ENCODE peak calls at places on chromosomes 16 and 17, in seven cellular contexts. D, U, Q, V, W, M and O are unnamed samples. For H3K9me2, the result is how much of the 10 kb centered on the place peaks cover.

GRCh38 chr17:82491533-82491932 is 28.0 kb upstream of the FOXK2 start:
- DNase-seq in D (no peak), U (no peak), Q (no peak), V (no peak), W (no peak), M (no peak), O (no peak)

GRCh38 chr17:68954146-68954971 is 833 bp downstream of the ABCA8 start:
- DNase-seq in D (no peak), U (no peak), Q (no peak), V (no peak), W (peak), M (peak), O (no peak)

GRCh38 chr17:79835953-79836951 is 3.0 kb downstream of the CBX4 start:
- DNase-seq in D (peak), U (peak), Q (peak), V (no peak), W (peak), M (no peak), O (peak)

GRCh38 chr17:78557598-78558039 is 19.6 kb downstream of the DNAH17 start:
- DNase-seq in D (no peak), U (no peak), Q (no peak), V (no peak), W (peak), M (peak), O (no peak)

GRCh38 chr17:8326591-8327583 is 12.8 kb upstream of the ODF4 start:
- DNase-seq in D (no peak), U (peak), Q (no peak), V (no peak), W (no peak), M (peak), O (peak)

GRCh38 chr16:31421587-31421986 is 6.6 kb downstream of the COX6A2 start:
- DNase-seq in D (no peak), U (no peak), Q (no peak), V (no peak), W (no peak), M (no peak), O (no peak)

GRCh38 chr16:50644730-50645129 is 36.4 kb downstream of the SNX20 start:
- DNase-seq in D (peak), U (peak), Q (no peak), V (peak), W (peak), M (peak), O (peak)

GRCh38 chr17:65604070-65604469 is 42.6 kb upstream of the AXIN2 start:
- DNase-seq in D (no peak), U (no peak), Q (no peak), V (no peak), W (peak), M (no peak), O (no peak)

GRCh38 chr17:2214887-2215615 is 88.5 kb downstream of the SMG6 start:
- DNase-seq in D (no peak), U (no peak), Q (peak), V (no peak), W (no peak), M (peak), O (no peak)
- H3K4me2 ChIP-seq in D (no peak), U (peak), Q (peak), V (no peak), W (no peak), M (peak), O (peak)

DNA sequence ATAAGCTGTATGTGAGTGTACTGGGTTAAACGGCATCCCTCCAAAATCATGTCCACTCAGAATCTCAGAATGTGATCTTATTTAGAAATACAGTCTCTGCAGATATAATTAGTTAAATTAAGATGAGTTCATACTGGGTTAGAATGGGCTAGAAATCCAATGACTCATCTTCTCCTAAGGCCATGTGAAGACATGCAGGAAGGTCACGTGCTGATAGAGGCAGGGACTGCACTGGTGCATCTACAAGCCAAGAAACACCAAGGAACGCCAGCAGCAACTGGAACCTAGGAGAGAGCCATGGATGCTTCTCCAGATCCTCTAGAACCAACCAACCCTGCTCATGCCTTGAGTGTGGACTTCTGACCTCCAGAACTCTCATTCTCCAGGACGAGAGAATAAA is 241.0 kb downstream of the XYLT1 start:
- DNase-seq in D (no peak), U (no peak), Q (no peak), V (no peak), W (no peak), M (peak), O (no peak)
- H3K9me2 ChIP-seq in D (under half), U (under half), Q (under half), V (under half), W (under half), M (under half), O (under half)

DNA sequence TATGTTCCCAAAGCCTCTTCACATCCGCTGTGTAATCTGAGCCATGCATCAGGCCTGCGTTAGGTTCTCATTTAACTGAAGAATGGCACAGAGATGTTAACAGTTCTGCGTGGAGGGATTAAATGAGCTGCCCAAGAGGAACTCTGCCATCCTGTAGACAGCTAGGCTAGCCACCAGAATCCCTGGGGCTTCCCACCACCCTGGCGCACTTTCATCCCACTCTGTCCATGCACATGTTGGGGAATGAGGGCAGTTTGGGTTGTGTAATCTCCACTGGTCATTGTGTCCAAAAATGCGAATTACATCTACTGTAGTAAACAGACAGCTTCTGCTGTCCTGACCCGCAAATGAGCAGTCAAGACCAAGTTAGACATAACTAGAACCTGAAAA is 1.0 kb upstream of the GLG1 start:
- DNase-seq in D (no peak), U (peak), Q (no peak), V (no peak), W (no peak), M (peak), O (no peak)
- H3K4me3 ChIP-seq in D (no peak), U (peak), Q (peak), V (peak), W (no peak), M (no peak), O (no peak)

GRCh38 chr16:67304006-67304405 is 22.5 kb downstream of the KCTD19 start:
- DNase-seq in D (no peak), U (no peak), Q (no peak), V (no peak), W (no peak), M (peak), O (no peak)
- H3K4me2 ChIP-seq in D (no peak), U (no peak), Q (no peak), V (no peak), W (no peak), M (peak), O (no peak)

GRCh38 chr17:19539040-19539399 is 5.4 kb downstream of the SLC47A1 start:
- DNase-seq in D (no peak), U (no peak), Q (no peak), V (no peak), W (no peak), M (no peak), O (no peak)

GRCh38 chr17:19541445-19541844 is 7.8 kb downstream of the SLC47A1 start:
- DNase-seq in D (no peak), U (no peak), Q (no peak), V (no peak), W (no peak), M (no peak), O (no peak)

GRCh38 chr17:19542247-19542646 is 8.6 kb downstream of the SLC47A1 start:
- DNase-seq in D (no peak), U (no peak), Q (no peak), V (no peak), W (no peak), M (no peak), O (no peak)

GRCh38 chr17:19539841-19540311 is 6.2 kb downstream of the SLC47A1 start:
- DNase-seq in D (no peak), U (no peak), Q (no peak), V (no peak), W (no peak), M (no peak), O (no peak)

DNA sequence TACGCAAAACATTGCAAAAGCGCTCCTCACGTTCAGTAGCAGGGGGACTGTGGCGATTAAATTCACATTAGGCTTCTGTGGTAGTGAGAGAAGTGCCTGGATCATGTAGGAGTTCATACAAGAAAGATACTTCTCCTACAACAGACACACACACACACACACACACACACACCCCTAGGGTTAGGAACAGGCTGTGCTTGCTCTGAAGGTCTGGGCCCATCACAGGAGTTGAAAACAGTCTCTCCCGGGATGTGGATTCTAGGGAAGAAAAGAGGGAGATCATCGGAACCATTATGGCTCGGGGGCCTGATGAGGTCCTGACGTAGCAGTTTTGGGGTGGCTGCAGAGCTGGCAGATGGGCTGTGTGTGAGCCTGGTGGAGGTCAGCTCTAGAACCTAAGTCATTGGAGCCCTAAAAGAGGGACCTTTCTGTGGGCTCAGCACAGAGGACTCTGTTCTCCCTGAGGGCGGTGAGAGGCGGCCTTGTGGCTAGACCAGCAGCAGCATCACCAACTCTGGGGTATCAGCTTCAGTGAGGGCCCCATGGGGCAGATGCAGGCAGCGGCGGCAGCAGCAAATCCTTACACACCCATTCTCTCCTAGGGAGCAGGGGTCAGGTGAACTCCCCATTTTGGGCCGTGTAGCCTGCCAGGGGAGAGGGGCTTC is 7.2 kb downstream of the SLC47A1 start:
- DNase-seq in D (no peak), U (no peak), Q (no peak), V (no peak), W (no peak), M (no peak), O (no peak)
- H3K9me2 ChIP-seq in D (under half), U (under half), Q (under half), V (under half), W (under half), M (under half), O (under half)

GRCh38 chr17:30922235-30922993 is 669 bp downstream of the ADAP2 start:
- DNase-seq in D (no peak), U (peak), Q (no peak), V (no peak), W (no peak), M (peak), O (peak)

GRCh38 chr17:30920683-30921543 is 832 bp upstream of the ADAP2 start:
- DNase-seq in D (no peak), U (no peak), Q (no peak), V (no peak), W (no peak), M (peak), O (no peak)

GRCh38 chr17:30924341-30924740 is 2.6 kb downstream of the ADAP2 start:
- DNase-seq in D (no peak), U (peak), Q (no peak), V (no peak), W (no peak), M (no peak), O (no peak)

GRCh38 chr17:30920282-30920681 is 1.5 kb upstream of the ADAP2 start:
- DNase-seq in D (no peak), U (peak), Q (no peak), V (no peak), W (no peak), M (peak), O (no peak)

DNA sequence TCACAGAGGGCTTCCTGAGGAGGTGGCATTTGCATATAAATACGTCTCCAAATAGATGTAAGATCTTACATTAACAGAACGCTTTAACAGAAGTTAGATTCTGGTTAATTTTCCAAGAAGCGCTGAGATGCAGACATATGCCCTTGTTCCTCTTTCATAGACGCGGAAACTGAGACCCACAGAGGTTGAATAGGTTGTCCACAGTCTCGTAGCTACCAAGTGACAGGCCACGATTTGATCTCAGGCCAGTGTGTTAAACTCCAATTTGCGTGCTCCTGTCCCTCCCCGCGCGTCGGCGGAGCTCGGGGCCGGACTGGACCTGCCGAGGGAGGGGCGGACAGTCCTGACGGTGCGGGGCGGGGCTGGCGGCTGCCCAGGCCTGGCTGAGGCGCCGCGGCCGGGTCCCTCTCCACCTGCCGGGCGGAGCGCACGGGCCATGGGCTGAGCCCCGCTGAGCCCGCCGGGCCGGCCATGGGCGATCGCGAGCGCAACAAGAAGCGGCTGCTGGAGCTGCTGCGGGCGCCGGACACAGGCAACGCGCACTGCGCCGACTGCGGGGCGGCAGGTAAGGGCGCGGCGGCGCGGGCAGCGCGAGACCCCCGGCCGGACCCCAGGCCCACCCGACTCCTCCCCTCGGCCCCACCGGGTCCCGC is at the start of gene ADAP2:
- DNase-seq in D (peak), U (peak), Q (peak), V (peak), W (peak), M (peak), O (peak)
- H3K4me3 ChIP-seq in D (peak), U (peak), Q (peak), V (peak), W (peak), M (peak), O (peak)